ENCODE peak calls at places on chromosomes 7 and 10, in ten cellular contexts. R, G, A, W, S, Z, B, E, N and P are unnamed samples.
A peak's percentile ranks its signal among the peaks of the same experiment; 100 is the strongest.

GRCh38 chr7:69232445-69233376 is 365.6 kb upstream of the AUTS2 start:
- DNase-seq in R (no peak), N (no peak), G (no peak), S (no peak), A (no peak), B (no peak), W (no peak), E (no peak), Z (no peak), P (no peak)

GRCh38 chr7:129466796-129467195 is 32.6 kb downstream of the STRIP2 start:
- DNase-seq in R (no peak), Z (no peak), G (no peak), W (no peak), E (no peak), N (no peak), A (no peak), B (no peak), S (no peak), P (no peak)

GRCh38 chr7:73717991-73718405 is 1.5 kb downstream of the STX1A start:
- DNase-seq in A (peak; percentile 49), R (no peak), N (peak; percentile 64), Z (peak; percentile 95), E (peak; percentile 87), W (peak; percentile 94), G (no peak), B (no peak), S (no peak), P (peak; percentile 94)

GRCh38 chr10:73997479-73997805 is 474 bp upstream of the VCL start:
- DNase-seq in B (no peak), Z (no peak), G (no peak), S (no peak), E (no peak), W (no peak), A (peak; percentile 87), N (no peak), R (no peak), P (no peak)

GRCh38 chr10:130185591-130185990 is 49.4 kb downstream of the GLRX3 start:
- DNase-seq in Z (no peak), N (no peak), R (no peak), G (no peak), E (no peak), S (no peak), A (no peak), W (no peak), B (no peak), P (no peak)

GRCh38 chr10:60042959-60043358 is 136.6 kb upstream of the CCDC6 start:
- DNase-seq in S (no peak), B (no peak), G (no peak), W (no peak), Z (no peak), A (no peak), E (no peak), R (no peak), N (peak; percentile 41), P (no peak)

GRCh38 chr7:29077854-29078253 is 68.5 kb downstream of the CPVL start:
- DNase-seq in B (no peak), W (no peak), R (no peak), E (peak; percentile 72), A (no peak), Z (no peak), N (no peak), G (no peak), S (no peak), P (no peak)

GRCh38 chr10:48945441-48946143 is 6.0 kb upstream of the LRRC18 start:
- DNase-seq in B (no peak), G (no peak), W (no peak), R (peak; percentile 3), A (peak; percentile 51), E (no peak), Z (no peak), N (no peak), S (no peak), P (no peak)

GRCh38 chr7:157850481-157851444 is 514.0 kb downstream of the DNAJB6 start:
- DNase-seq in A (no peak), N (no peak), R (no peak), G (no peak), W (no peak), S (no peak), B (no peak), E (no peak), Z (no peak), P (no peak)

GRCh38 chr7:1849351-1849951 is 179.4 kb downstream of the ELFN1 start:
- DNase-seq in R (peak; percentile 61), N (no peak), W (no peak), E (no peak), S (no peak), B (no peak), G (no peak), A (no peak), Z (no peak), P (no peak)

GRCh38 chr7:116478834-116479233 is 20.7 kb upstream of the CAV2 start:
- DNase-seq in A (no peak), Z (no peak), R (no peak), G (no peak), S (no peak), N (no peak), E (no peak), W (no peak), B (no peak), P (no peak)

GRCh38 chr7:116477646-116478045 is 21.9 kb upstream of the CAV2 start:
- DNase-seq in E (no peak), R (no peak), G (no peak), W (no peak), N (no peak), S (no peak), A (no peak), B (no peak), Z (no peak), P (no peak)

GRCh38 chr7:116487907-116488521 is 11.5 kb upstream of the CAV2 start:
- DNase-seq in W (no peak), S (no peak), E (no peak), R (no peak), N (no peak), A (no peak), B (no peak), Z (no peak), G (no peak), P (no peak)

GRCh38 chr7:116483271-116483942 is 16.1 kb upstream of the CAV2 start:
- DNase-seq in G (no peak), Z (no peak), N (peak; percentile 41), R (no peak), B (no peak), A (no peak), E (no peak), S (no peak), W (no peak), P (no peak)
- H3K27me3 ChIP-seq in G (no peaks in the 10 kb centered on the region), Z (no peaks in the 10 kb centered on the region), N (no peaks in the 10 kb centered on the region), R (no peaks in the 10 kb centered on the region), B (no peaks in the 10 kb centered on the region), A (no peaks in the 10 kb centered on the region), E (no peaks in the 10 kb centered on the region), S (no peaks in the 10 kb centered on the region), W (no peaks in the 10 kb centered on the region), P (no peaks in the 10 kb centered on the region)

DNA sequence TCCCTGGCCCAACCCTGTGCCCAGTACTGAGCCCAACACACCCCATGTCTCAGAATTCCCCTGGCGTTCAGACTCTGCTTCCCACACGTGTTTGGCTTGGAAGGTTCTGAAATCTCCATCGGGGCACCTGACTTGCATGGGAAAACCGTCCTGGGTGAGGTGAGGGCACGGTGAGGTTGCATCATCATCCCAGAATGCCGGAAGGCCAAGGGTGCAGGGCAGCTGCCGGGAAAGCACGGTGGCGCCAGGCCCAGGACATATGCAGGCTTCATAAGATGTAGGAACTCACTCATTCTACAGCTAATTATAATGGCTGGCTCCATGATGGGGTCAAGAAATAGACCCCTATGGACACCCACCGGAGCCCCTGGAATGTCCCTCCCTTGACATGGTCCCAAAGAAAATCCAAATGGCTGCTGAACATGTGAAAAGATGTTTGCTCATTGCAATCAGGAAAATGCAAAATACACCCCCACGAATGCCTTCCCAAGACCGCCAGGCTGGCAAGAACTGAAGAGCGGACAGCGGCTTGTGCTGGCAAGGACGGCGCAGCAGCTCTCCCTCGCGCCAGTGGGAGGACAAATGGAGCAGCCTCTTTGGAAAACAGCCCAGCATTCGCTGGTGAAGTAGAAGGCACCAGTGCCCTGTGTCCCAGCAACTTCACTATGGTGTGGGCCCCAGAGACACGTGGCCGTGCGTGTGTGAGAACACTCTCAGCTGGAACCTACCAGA is 2.3 kb downstream of the KNDC1 start:
- DNase-seq in G (peak; percentile 8), Z (no peak), E (no peak), R (no peak), N (no peak), A (no peak), W (peak; percentile 17), S (no peak), B (no peak), P (no peak)
- H3K27me3 ChIP-seq in G (no peaks in the 10 kb centered on the region), Z (peaks cover 8% of the 10 kb centered on the region), E (peaks cover 65% of the 10 kb centered on the region), R (peaks cover 41% of the 10 kb centered on the region), N (peaks cover 11% of the 10 kb centered on the region), A (peaks cover 19% of the 10 kb centered on the region), W (peaks cover 28% of the 10 kb centered on the region), S (peaks cover 96% of the 10 kb centered on the region), B (no peaks in the 10 kb centered on the region), P (peaks cover 25% of the 10 kb centered on the region)

DNA sequence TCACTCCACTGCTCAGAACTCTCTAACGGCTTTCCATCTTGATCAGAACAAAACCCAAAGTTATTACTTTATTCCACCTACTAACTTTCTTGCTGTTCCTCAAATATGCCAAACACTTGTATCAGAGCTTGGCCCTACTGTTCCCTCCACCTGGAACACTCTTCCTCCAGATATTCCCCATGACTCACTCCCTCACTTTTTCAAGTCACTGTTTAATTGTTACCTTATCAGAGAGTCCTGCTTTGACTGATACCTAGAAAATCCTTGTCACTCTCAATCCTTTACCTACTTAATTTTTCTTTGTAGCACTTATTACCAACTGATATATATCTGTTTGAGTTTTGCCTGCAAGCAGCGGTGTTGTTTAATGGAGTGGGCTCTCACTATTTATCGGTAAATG is 5.6 kb upstream of the NFKB2 start:
- DNase-seq in W (no peak), N (no peak), B (no peak), Z (peak; percentile 41), A (no peak), G (no peak), E (no peak), R (no peak), S (no peak), P (no peak)
- H3K27me3 ChIP-seq in W (no peaks in the 10 kb centered on the region), N (no peaks in the 10 kb centered on the region), B (no peaks in the 10 kb centered on the region), Z (no peaks in the 10 kb centered on the region), A (no peaks in the 10 kb centered on the region), G (no peaks in the 10 kb centered on the region), E (no peaks in the 10 kb centered on the region), R (no peaks in the 10 kb centered on the region), S (no peaks in the 10 kb centered on the region), P (no peaks in the 10 kb centered on the region)

DNA sequence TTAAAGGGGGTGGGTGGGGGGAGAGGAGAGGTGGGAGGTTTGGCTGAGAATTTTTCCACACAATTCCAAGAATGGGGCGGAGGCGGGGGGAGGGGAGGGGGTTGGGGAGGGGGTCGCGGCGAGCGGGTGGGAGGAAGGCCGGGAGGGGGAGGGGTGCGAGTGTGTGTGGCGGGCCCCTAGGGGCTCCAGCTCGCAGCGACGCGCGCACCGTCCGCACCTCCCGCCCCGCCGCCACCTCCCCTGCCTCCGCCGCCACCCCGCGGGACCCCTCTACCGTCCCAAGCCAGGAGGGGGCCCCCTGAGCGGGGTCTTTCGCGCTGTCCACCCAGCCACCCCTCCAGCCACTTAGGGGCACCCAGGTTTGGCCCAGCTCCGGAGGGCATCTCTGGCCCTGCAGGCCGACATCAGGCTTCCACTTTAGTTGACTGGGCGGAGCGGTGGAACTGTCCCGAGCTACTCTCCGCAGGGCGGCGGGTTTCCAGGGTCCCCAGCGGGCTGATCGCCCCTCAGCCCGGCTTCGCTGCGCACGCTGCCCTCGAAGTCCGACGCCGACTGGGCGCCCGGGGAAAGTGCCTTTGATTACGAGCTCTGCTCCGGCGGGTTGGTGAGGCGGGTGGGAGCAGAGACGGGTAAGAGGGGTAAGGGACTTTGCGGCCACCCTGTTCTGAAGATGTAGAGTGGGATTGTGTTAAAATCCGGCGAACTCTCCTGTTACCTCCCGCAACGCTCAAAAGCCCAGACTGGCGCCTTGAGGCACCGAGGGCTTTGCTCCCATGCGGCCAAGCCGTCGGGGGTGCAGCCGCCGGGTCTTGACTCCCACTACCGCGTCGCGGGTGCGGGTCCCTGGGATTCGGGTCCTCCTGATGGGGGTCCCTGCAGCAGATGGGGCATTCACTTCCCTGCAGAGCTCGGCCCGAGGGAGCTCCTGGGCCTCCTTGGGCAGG is 1.8 kb upstream of the VAX1 start:
- DNase-seq in S (no peak), B (no peak), W (no peak), R (no peak), G (no peak), N (no peak), A (no peak), E (no peak), Z (no peak), P (no peak)
- H3K27me3 ChIP-seq in S (peaks cover 100% of the 10 kb centered on the region), B (no peaks in the 10 kb centered on the region), W (peaks cover 61% of the 10 kb centered on the region), R (peaks cover 97% of the 10 kb centered on the region), G (peaks cover 75% of the 10 kb centered on the region), N (peaks cover 50% of the 10 kb centered on the region), A (peaks cover 60% of the 10 kb centered on the region), E (peaks cover 72% of the 10 kb centered on the region), Z (peaks cover 40% of the 10 kb centered on the region), P (peaks cover 59% of the 10 kb centered on the region)